ENCODE peak calls at places on chromosomes 16 and 17, in four cellular contexts. I is A549, W is IMR-90, B is H1. Q is an unnamed sample. For H3K4me1, the result is how much of the 10 kb centered on the place peaks cover.

GRCh38 chr16:73299349-73299748 is 251.4 kb upstream of the ZFHX3 start:
- DNase-seq in W (no peak), B (no peak), I (no peak), Q (no peak)

GRCh38 chr16:19524356-19524865 is 669 bp downstream of the CCP110 start:
- DNase-seq in B (no peak), W (no peak), I (no peak), Q (no peak)

GRCh38 chr16:81686391-81687182 is 92.5 kb upstream of the PLCG2 start:
- DNase-seq in W (no peak), I (no peak), B (no peak), Q (no peak)

GRCh38 chr16:81432899-81433560 is 11.6 kb upstream of the CMIP start:
- DNase-seq in W (no peak), I (no peak), B (no peak), Q (no peak)

GRCh38 chr16:57485916-57486857 is at the start of gene DOK4:
- DNase-seq in I (peak), W (peak), B (no peak), Q (no peak)

GRCh38 chr16:72895951-72896350 is 152.0 kb downstream of the ZFHX3 start:
- DNase-seq in I (no peak), B (no peak), W (no peak), Q (no peak)

GRCh38 chr16:50305441-50306061 is 39.2 kb downstream of the ADCY7 start:
- DNase-seq in B (no peak), I (no peak), W (no peak), Q (no peak)

GRCh38 chr17:47785538-47786123 is 36.0 kb downstream of the OSBPL7 start:
- DNase-seq in I (no peak), B (no peak), W (peak), Q (no peak)

GRCh38 chr16:23171234-23171948 is 11.2 kb upstream of the SCNN1G start:
- DNase-seq in B (no peak), W (peak), I (peak), Q (no peak)

GRCh38 chr17:6475411-6475810 is 31.2 kb downstream of the PIMREG start:
- DNase-seq in B (no peak), W (peak), I (no peak), Q (no peak)
- H3K4me1 ChIP-seq in B (under half), W (under half), I (under half), Q (under half)

GRCh38 chr17:39199986-39200879 is at the start of gene RPL19:
- DNase-seq in I (peak), W (peak), B (peak), Q (peak)
- TF ChIP-seq POLR2A in I (peak), W (peak), B (peak), Q (peak)

GRCh38 chr16:10027553-10027952 is 154.7 kb downstream of the GRIN2A start:
- DNase-seq in I (no peak), W (no peak), B (no peak), Q (no peak)

GRCh38 chr16:10031955-10032354 is 150.3 kb downstream of the GRIN2A start:
- DNase-seq in B (no peak), W (no peak), I (no peak), Q (no peak)

GRCh38 chr16:10028644-10029043 is 153.6 kb downstream of the GRIN2A start:
- DNase-seq in W (no peak), B (no peak), I (no peak), Q (no peak)

GRCh38 chr16:10033561-10033960 is 148.7 kb downstream of the GRIN2A start:
- DNase-seq in B (no peak), I (no peak), W (no peak), Q (no peak)

GRCh38 chr16:10031473-10031872 is 150.8 kb downstream of the GRIN2A start:
- DNase-seq in W (no peak), I (no peak), B (no peak), Q (no peak)
- TF ChIP-seq CTCF in W (no peak), I (no peak), B (peak), Q (no peak)

DNA sequence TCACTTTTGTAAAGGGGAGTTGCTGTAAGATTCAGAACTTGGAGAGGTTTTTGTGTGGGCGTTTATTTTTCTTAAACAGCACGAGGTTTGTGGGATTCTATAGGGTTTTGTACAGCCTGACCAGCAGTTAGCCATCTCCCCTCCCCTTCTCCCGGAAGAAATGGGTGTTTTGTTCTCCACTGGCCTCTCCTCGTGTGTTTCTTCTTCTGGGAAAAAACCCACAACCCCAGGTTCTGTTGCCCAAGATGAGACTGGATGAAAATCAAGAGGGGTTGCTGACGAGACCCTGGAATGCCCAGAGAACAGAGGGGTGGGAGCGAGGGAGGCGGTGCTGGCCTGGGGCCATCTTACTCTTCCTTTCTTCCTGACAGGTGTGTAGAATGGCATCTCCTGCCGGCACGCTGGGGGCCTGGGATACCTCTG is 186.1 kb downstream of the MSI2 start:
- DNase-seq in W (peak), I (no peak), B (no peak), Q (no peak)
- H3K4me1 ChIP-seq in W (under half), I (half or more), B (under half), Q (under half)

GRCh38 chr17:7873051-7873450 is 15.2 kb downstream of the CYB5D1 start:
- DNase-seq in I (no peak), B (no peak), W (peak), Q (no peak)
- TF ChIP-seq POLR2A in I (no peak), B (no peak), W (no peak), Q (no peak)

GRCh38 chr16:65124596-65124995 is 2.7 kb upstream of the CDH11 start:
- DNase-seq in I (no peak), B (no peak), W (no peak), Q (no peak)

GRCh38 chr16:65125871-65126270 is 4.0 kb upstream of the CDH11 start:
- DNase-seq in B (no peak), W (peak), I (peak), Q (no peak)

GRCh38 chr16:65125322-65125721 is 3.5 kb upstream of the CDH11 start:
- DNase-seq in W (peak), B (no peak), I (no peak), Q (no peak)

GRCh38 chr16:65123846-65124513 is 2.1 kb upstream of the CDH11 start:
- DNase-seq in W (peak), I (no peak), B (no peak), Q (no peak)

DNA sequence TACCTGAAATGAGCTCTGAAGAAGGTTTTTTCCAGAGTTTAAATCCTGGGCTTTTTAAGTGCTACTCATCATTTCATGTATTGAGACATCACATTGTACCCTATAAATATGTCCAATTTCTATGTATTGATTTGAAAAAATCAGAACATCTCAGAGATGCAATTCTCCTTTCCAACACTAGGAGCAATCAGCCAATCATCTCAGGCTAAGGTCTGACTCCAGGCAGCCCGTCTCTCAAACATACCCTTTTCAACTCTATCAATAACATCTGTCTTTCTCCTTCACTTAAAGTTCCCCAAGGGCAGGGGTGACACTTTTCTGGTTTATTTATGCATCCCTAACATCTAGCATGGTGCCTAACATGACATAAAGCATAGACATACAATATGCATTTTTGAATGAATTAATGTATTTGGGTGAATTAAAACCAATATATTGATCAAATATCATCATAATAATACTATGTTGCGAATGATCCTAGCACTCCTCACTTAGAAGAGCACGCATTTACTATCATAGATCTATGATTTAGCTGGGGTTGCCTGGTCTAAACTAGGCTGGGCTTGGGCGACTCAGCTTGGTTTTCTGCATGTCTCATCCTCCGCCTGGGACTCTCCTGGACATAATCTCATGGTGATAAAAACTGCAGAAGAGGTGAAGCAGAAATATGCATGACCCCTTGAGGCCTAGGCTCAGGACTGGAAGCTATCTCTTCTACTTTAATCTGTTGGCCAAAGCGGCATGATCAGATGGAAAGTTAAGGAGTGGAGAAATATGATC is 5.2 kb upstream of the CDH11 start:
- DNase-seq in W (no peak), B (no peak), I (no peak), Q (no peak)
- TF ChIP-seq CTCF in W (peak), B (peak), I (no peak), Q (no peak)

GRCh38 chr17:77451271-77451893 is 310.6 kb downstream of the SEC14L1 start:
- DNase-seq in I (no peak), B (peak), W (peak), Q (no peak)

GRCh38 chr17:77449373-77449907 is 308.7 kb downstream of the SEC14L1 start:
- DNase-seq in I (no peak), B (no peak), W (no peak), Q (no peak)

GRCh38 chr17:77451894-77452852 is 311.4 kb downstream of the SEC14L1 start:
- DNase-seq in I (no peak), W (peak), B (no peak), Q (no peak)

GRCh38 chr17:77449908-77450741 is 309.4 kb downstream of the SEC14L1 start:
- DNase-seq in I (no peak), B (no peak), W (peak), Q (no peak)

DNA sequence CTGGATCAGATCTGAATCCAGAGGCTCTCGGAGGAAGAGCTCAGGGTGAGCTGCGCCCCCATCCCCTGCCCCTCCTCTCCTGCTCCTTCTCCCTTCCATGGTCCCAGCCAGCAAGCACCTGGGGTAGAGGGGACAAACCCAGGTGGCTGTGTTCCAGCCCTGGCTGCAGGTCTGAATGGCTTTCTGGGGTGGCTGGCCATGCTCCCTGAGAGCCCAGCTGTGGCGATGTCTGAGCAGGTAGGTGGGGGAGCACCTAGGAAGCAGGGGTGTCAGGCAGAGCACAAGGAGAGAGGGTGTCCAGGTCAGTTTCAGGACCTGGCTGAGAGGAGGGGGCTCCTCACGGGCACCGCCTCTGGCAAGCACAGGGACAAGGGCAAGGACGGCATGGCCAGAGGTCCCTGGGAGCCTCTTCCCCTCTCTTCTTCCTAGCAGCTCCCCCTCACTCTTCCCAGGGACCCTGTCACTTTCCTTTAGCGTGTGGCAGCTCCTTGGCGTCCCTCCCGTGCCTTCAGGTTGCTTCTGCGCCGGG is 310.0 kb downstream of the SEC14L1 start:
- DNase-seq in I (no peak), B (no peak), W (no peak), Q (no peak)
- H3K4me1 ChIP-seq in I (under half), B (under half), W (half or more), Q (half or more)

Q was measured in esophagus squamous epithelium.